ENCODE peak calls at places on chromosomes 3 and 15, in five cellular contexts. One of them, this sample, is unnamed.

GRCh38 chr15:58212909-58213526 is 74.8 kb downstream of the AQP9 start:
- DNase-seq in kidney epithelial cell: no peak
- DNase-seq in fibroblast of lung: peak; percentile 58
- DNase-seq in AG04450: no peak
- DNase-seq in tibial artery: no peak
- DNase-seq in this sample: no peak

GRCh38 chr3:141959921-141960554 is 83.6 kb downstream of the ATP1B3 start:
- DNase-seq in kidney epithelial cell: no peak
- DNase-seq in fibroblast of lung: peak; percentile 61
- DNase-seq in AG04450: no peak
- DNase-seq in tibial artery: no peak
- DNase-seq in this sample: no peak

GRCh38 chr3:197501879-197502620 is 53.7 kb downstream of the BDH1 start:
- DNase-seq in kidney epithelial cell: no peak
- DNase-seq in fibroblast of lung: peak; percentile 49
- DNase-seq in AG04450: no peak
- DNase-seq in tibial artery: no peak
- DNase-seq in this sample: no peak

GRCh38 chr15:97992831-97993230 is 32.3 kb downstream of the ARRDC4 start:
- DNase-seq in kidney epithelial cell: no peak
- DNase-seq in fibroblast of lung: no peak
- DNase-seq in AG04450: no peak
- DNase-seq in tibial artery: no peak
- DNase-seq in this sample: no peak

GRCh38 chr15:31977812-31978662 is 52.3 kb upstream of the CHRNA7 start:
- DNase-seq in kidney epithelial cell: no peak
- DNase-seq in fibroblast of lung: peak; percentile 24
- DNase-seq in AG04450: no peak
- DNase-seq in tibial artery: no peak
- DNase-seq in this sample: no peak

GRCh38 chr3:135503429-135504083 is 462.0 kb upstream of the PPP2R3A start:
- DNase-seq in kidney epithelial cell: peak; percentile 10
- DNase-seq in fibroblast of lung: peak; percentile 59
- DNase-seq in AG04450: peak; percentile 23
- DNase-seq in tibial artery: peak; percentile 68
- DNase-seq in this sample: no peak

GRCh38 chr3:85360742-85361387 is 402.1 kb downstream of the CADM2 start:
- DNase-seq in kidney epithelial cell: no peak
- DNase-seq in fibroblast of lung: peak; percentile 57
- DNase-seq in AG04450: no peak
- DNase-seq in tibial artery: no peak
- DNase-seq in this sample: no peak

GRCh38 chr15:94704421-94704820 is 473.1 kb downstream of the MCTP2 start:
- DNase-seq in kidney epithelial cell: no peak
- DNase-seq in fibroblast of lung: no peak
- DNase-seq in AG04450: no peak
- DNase-seq in tibial artery: no peak
- DNase-seq in this sample: no peak

GRCh38 chr3:22542311-22542710 is 660.8 kb upstream of the UBE2E2 start:
- DNase-seq in kidney epithelial cell: peak; percentile 1
- DNase-seq in fibroblast of lung: peak; percentile 2
- DNase-seq in AG04450: no peak
- DNase-seq in tibial artery: no peak
- DNase-seq in this sample: no peak

GRCh38 chr3:46114324-46114988 is 87.2 kb upstream of the XCR1 start:
- DNase-seq in kidney epithelial cell: peak; percentile 63
- DNase-seq in fibroblast of lung: peak; percentile 48
- DNase-seq in AG04450: no peak
- DNase-seq in tibial artery: no peak
- DNase-seq in this sample: no peak

GRCh38 chr15:90086868-90087268 is 15.4 kb downstream of the IDH2 start:
- DNase-seq in kidney epithelial cell: no peak
- DNase-seq in fibroblast of lung: peak; percentile 41
- DNase-seq in AG04450: no peak
- DNase-seq in tibial artery: no peak
- DNase-seq in this sample: no peak

GRCh38 chr3:119810018-119810435 is 28.1 kb downstream of the NR1I2 start:
- DNase-seq in kidney epithelial cell: no peak
- DNase-seq in fibroblast of lung: peak; percentile 32
- DNase-seq in AG04450: no peak
- DNase-seq in tibial artery: no peak
- DNase-seq in this sample: no peak

GRCh38 chr15:29873942-29874341 is 51.7 kb upstream of the TJP1 start:
- DNase-seq in kidney epithelial cell: no peak
- DNase-seq in fibroblast of lung: no peak
- DNase-seq in AG04450: no peak
- DNase-seq in tibial artery: no peak
- DNase-seq in this sample: no peak

GRCh38 chr15:40844543-40844981 is 714 bp downstream of the SPINT1 start:
- DNase-seq in kidney epithelial cell: no peak
- DNase-seq in fibroblast of lung: no peak
- DNase-seq in AG04450: no peak
- DNase-seq in tibial artery: no peak
- DNase-seq in this sample: no peak

GRCh38 chr15:82832601-82833209 is 23.3 kb downstream of the WHAMM start:
- DNase-seq in kidney epithelial cell: peak; percentile 89
- DNase-seq in fibroblast of lung: peak; percentile 87
- DNase-seq in AG04450: peak; percentile 54
- DNase-seq in tibial artery: no peak
- DNase-seq in this sample: no peak

GRCh38 chr15:28024889-28025250 is 74.2 kb downstream of the OCA2 start:
- DNase-seq in kidney epithelial cell: no peak
- DNase-seq in fibroblast of lung: no peak
- DNase-seq in AG04450: no peak
- DNase-seq in tibial artery: no peak
- DNase-seq in this sample: no peak

GRCh38 chr3:148975277-148975676 is 16.1 kb upstream of the GYG1 start:
- DNase-seq in kidney epithelial cell: no peak
- DNase-seq in fibroblast of lung: peak; percentile 57
- DNase-seq in AG04450: no peak
- DNase-seq in tibial artery: peak; percentile 72
- DNase-seq in this sample: no peak

GRCh38 chr3:66206806-66207205 is 14.0 kb upstream of the SLC25A26 start:
- DNase-seq in kidney epithelial cell: no peak
- DNase-seq in fibroblast of lung: no peak
- DNase-seq in AG04450: no peak
- DNase-seq in tibial artery: no peak
- DNase-seq in this sample: no peak

GRCh38 chr3:108403198-108403597 is 106.8 kb downstream of the HHLA2 start:
- DNase-seq in kidney epithelial cell: no peak
- DNase-seq in fibroblast of lung: no peak
- DNase-seq in AG04450: no peak
- DNase-seq in tibial artery: no peak
- DNase-seq in this sample: no peak

GRCh38 chr15:57920916-57921315 is 144.6 kb downstream of the ALDH1A2 start:
- DNase-seq in kidney epithelial cell: no peak
- DNase-seq in fibroblast of lung: peak; percentile 4
- DNase-seq in AG04450: no peak
- DNase-seq in tibial artery: no peak
- DNase-seq in this sample: no peak

GRCh38 chr3:177351757-177352158 is 154.5 kb upstream of the TBL1XR1 start:
- DNase-seq in kidney epithelial cell: no peak
- DNase-seq in fibroblast of lung: no peak
- DNase-seq in AG04450: no peak
- DNase-seq in tibial artery: no peak
- DNase-seq in this sample: no peak

GRCh38 chr3:10459954-10460754 is 45.2 kb downstream of the ATP2B2 start:
- DNase-seq in kidney epithelial cell: peak; percentile 53
- DNase-seq in fibroblast of lung: peak; percentile 68
- DNase-seq in AG04450: peak; percentile 41
- DNase-seq in tibial artery: no peak
- DNase-seq in this sample: no peak

GRCh38 chr3:122687298-122687697 is 6.7 kb downstream of the PARP14 start:
- DNase-seq in kidney epithelial cell: no peak
- DNase-seq in fibroblast of lung: no peak
- DNase-seq in AG04450: no peak
- DNase-seq in tibial artery: no peak
- DNase-seq in this sample: no peak

GRCh38 chr15:43517354-43518072 is at the start of gene MAP1A:
- DNase-seq in kidney epithelial cell: no peak
- DNase-seq in fibroblast of lung: peak; percentile 68
- DNase-seq in AG04450: no peak
- DNase-seq in tibial artery: peak; percentile 80
- DNase-seq in this sample: peak; percentile 82

GRCh38 chr15:75695634-75696302 is 16.9 kb downstream of the CSPG4 start:
- DNase-seq in kidney epithelial cell: no peak
- DNase-seq in fibroblast of lung: no peak
- DNase-seq in AG04450: no peak
- DNase-seq in tibial artery: no peak
- DNase-seq in this sample: no peak

GRCh38 chr3:60827666-60828065 is 423.6 kb downstream of the FHIT start:
- DNase-seq in kidney epithelial cell: no peak
- DNase-seq in fibroblast of lung: no peak
- DNase-seq in AG04450: no peak
- DNase-seq in tibial artery: no peak
- DNase-seq in this sample: no peak

GRCh38 chr3:62718515-62719320 is 156.5 kb downstream of the CADPS start:
- DNase-seq in kidney epithelial cell: no peak
- DNase-seq in fibroblast of lung: no peak
- DNase-seq in AG04450: no peak
- DNase-seq in tibial artery: no peak
- DNase-seq in this sample: no peak

GRCh38 chr15:50798684-50799083 is 33.2 kb upstream of the SPPL2A start:
- DNase-seq in kidney epithelial cell: no peak
- DNase-seq in fibroblast of lung: peak; percentile 15
- DNase-seq in AG04450: no peak
- DNase-seq in tibial artery: no peak
- DNase-seq in this sample: no peak

GRCh38 chr15:25862469-25863066 is 559 bp downstream of the ATP10A start:
- DNase-seq in kidney epithelial cell: no peak
- DNase-seq in fibroblast of lung: peak; percentile 34
- DNase-seq in AG04450: no peak
- DNase-seq in tibial artery: peak; percentile 76
- DNase-seq in this sample: no peak

DNA sequence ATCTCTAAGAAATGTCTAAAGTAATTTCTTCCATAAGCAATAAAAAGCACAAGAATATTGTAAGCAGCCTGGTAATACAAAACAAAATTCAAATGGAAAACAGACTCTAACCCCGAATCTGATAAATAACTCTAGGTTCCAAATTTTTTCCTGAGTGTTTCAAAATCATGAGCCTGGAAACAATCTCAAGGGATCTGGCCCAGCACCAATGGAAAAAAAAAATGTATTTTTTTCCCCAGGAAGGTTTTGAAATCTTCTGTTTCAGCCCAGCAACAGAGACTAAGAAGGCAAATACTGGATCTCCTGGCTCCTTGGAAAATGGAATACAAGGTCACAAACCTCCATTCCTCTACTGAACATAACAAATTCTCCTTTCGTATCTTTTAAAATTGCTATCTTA is 13.0 kb downstream of the TBC1D2B start:
- DNase-seq in kidney epithelial cell: no peak
- DNase-seq in fibroblast of lung: peak; percentile 82
- DNase-seq in AG04450: no peak
- DNase-seq in tibial artery: peak; percentile 4
- DNase-seq in this sample: no peak
- H3K4me3 ChIP-seq in kidney epithelial cell: no peak overlapping the region
- H3K4me3 ChIP-seq in fibroblast of lung: no peak overlapping the region
- H3K4me3 ChIP-seq in AG04450: no peak overlapping the region
- H3K4me3 ChIP-seq in tibial artery: no peak overlapping the region
- H3K4me3 ChIP-seq in this sample: peak overlapping the region; percentile 44

DNA sequence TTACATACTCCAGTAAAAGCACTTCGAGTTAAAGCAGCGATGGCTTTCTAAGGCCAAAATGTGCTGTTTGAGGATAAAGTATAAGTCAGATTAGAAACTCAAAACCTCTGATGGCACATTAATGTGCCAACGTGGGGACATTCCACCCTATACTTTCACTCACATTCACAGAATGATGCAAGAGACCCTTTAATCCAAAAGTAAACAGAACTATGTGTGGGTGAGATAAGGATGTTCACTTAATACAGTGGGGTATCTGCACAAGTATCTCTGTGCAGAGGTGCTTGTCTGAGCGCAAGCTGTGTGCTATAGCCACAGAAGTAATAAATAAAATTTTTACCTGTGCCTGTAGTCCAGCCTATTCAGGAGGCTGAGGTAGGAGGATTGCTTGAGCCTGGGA is 100.3 kb upstream of the CHL1 start:
- DNase-seq in kidney epithelial cell: no peak
- DNase-seq in fibroblast of lung: no peak
- DNase-seq in AG04450: no peak
- DNase-seq in tibial artery: no peak
- DNase-seq in this sample: no peak
- H3K4me3 ChIP-seq in kidney epithelial cell: no peak overlapping the region
- H3K4me3 ChIP-seq in fibroblast of lung: no peak overlapping the region
- H3K4me3 ChIP-seq in AG04450: no peak overlapping the region
- H3K4me3 ChIP-seq in tibial artery: no peak overlapping the region
- H3K4me3 ChIP-seq in this sample: no peak overlapping the region

GRCh38 chr15:92886229-92886628 is 13.9 kb upstream of the CHD2 start:
- DNase-seq in kidney epithelial cell: no peak
- DNase-seq in fibroblast of lung: no peak
- DNase-seq in AG04450: no peak
- DNase-seq in tibial artery: no peak
- DNase-seq in this sample: no peak

GRCh38 chr15:92887869-92888268 is 12.3 kb upstream of the CHD2 start:
- DNase-seq in kidney epithelial cell: no peak
- DNase-seq in fibroblast of lung: no peak
- DNase-seq in AG04450: no peak
- DNase-seq in tibial artery: no peak
- DNase-seq in this sample: no peak

GRCh38 chr15:92884459-92884812 is 15.7 kb upstream of the CHD2 start:
- DNase-seq in kidney epithelial cell: no peak
- DNase-seq in fibroblast of lung: no peak
- DNase-seq in AG04450: no peak
- DNase-seq in tibial artery: no peak
- DNase-seq in this sample: no peak

GRCh38 chr15:92884813-92885461 is 15.2 kb upstream of the CHD2 start:
- DNase-seq in kidney epithelial cell: no peak
- DNase-seq in fibroblast of lung: peak; percentile 45
- DNase-seq in AG04450: no peak
- DNase-seq in tibial artery: no peak
- DNase-seq in this sample: no peak

GRCh38 chr15:92886815-92887214 is 13.3 kb upstream of the CHD2 start:
- DNase-seq in kidney epithelial cell: no peak
- DNase-seq in fibroblast of lung: no peak
- DNase-seq in AG04450: no peak
- DNase-seq in tibial artery: no peak
- DNase-seq in this sample: no peak
- H3K4me3 ChIP-seq in kidney epithelial cell: peak overlapping the region; percentile 92
- H3K4me3 ChIP-seq in fibroblast of lung: peak overlapping the region; percentile 28
- H3K4me3 ChIP-seq in AG04450: peak overlapping the region; percentile 11
- H3K4me3 ChIP-seq in tibial artery: peak overlapping the region; percentile 100
- H3K4me3 ChIP-seq in this sample: peak overlapping the region; percentile 91

DNA sequence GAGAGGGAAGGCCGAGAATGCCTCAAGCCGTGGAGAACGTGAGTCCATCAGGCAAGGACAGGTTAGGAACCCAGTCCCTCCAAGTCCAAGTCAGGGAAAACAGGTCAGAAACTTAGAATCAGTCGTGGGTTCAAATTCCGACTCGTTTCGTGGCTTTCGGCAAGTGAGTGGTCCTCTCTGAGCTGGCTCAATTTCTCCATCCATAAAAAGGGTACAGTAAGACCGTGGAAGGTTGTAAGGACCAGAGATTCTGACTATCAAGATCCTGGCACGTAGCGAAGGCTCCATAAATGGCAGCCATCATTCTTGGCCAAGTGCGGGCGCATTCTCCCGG is 604 bp upstream of the MED12L start:
- DNase-seq in kidney epithelial cell: no peak
- DNase-seq in fibroblast of lung: no peak
- DNase-seq in AG04450: no peak
- DNase-seq in tibial artery: no peak
- DNase-seq in this sample: no peak
- H3K4me3 ChIP-seq in kidney epithelial cell: peak overlapping the region; percentile 55
- H3K4me3 ChIP-seq in fibroblast of lung: no peak overlapping the region
- H3K4me3 ChIP-seq in AG04450: peak overlapping the region; percentile 60
- H3K4me3 ChIP-seq in tibial artery: peak overlapping the region; percentile 61
- H3K4me3 ChIP-seq in this sample: peak overlapping the region; percentile 81

GRCh38 chr15:68379759-68380290 is 52.1 kb downstream of the ITGA11 start:
- DNase-seq in kidney epithelial cell: no peak
- DNase-seq in fibroblast of lung: peak; percentile 46
- DNase-seq in AG04450: peak; percentile 61
- DNase-seq in tibial artery: peak; percentile 37
- DNase-seq in this sample: peak; percentile 45
- H3K4me3 ChIP-seq in kidney epithelial cell: no peak overlapping the region
- H3K4me3 ChIP-seq in fibroblast of lung: no peak overlapping the region
- H3K4me3 ChIP-seq in AG04450: no peak overlapping the region
- H3K4me3 ChIP-seq in tibial artery: no peak overlapping the region
- H3K4me3 ChIP-seq in this sample: no peak overlapping the region

This sample was measured in coronary artery.